ENCODE peak calls at places on chromosomes 13 and 19, in six cellular contexts. F is CD8-positive, alpha-beta memory T cell; G is left lung; K is H7; A is right cardiac atrium; V is tibial nerve. D is an unnamed sample.
A peak's percentile ranks its signal among the peaks of the same experiment; 100 is the strongest.

GRCh38 chr19:2048104-2048958 is 2.7 kb downstream of the MKNK2 start:
- DNase-seq in A (no peak), K (peak; percentile 59), G (no peak), V (no peak), F (no peak), D (no peak)

GRCh38 chr19:38838208-38838985 is 6.8 kb upstream of the ECH1 start:
- DNase-seq in G (no peak), F (no peak), A (peak; percentile 2), V (no peak), K (peak; percentile 16), D (no peak)

GRCh38 chr19:33055718-33056117 is 9.0 kb downstream of the RHPN2 start:
- DNase-seq in K (no peak), A (no peak), F (no peak), G (no peak), V (no peak), D (peak; percentile 64)

GRCh38 chr19:48342841-48343540 is 17.6 kb downstream of the EMP3 start:
- DNase-seq in F (no peak), K (peak; percentile 37), G (no peak), A (no peak), V (no peak), D (no peak)

GRCh38 chr19:33803383-33803782 is 6.7 kb downstream of the KCTD15 start:
- DNase-seq in V (no peak), F (no peak), A (no peak), K (no peak), G (no peak), D (no peak)

GRCh38 chr13:85833938-85834337 is 34.7 kb upstream of the SLITRK6 start:
- DNase-seq in K (no peak), V (no peak), F (no peak), A (no peak), G (no peak), D (no peak)

GRCh38 chr13:30376426-30377311 is 45.6 kb upstream of the UBE2L5 start:
- DNase-seq in G (no peak), A (no peak), F (peak; percentile 83), K (peak; percentile 28), V (no peak), D (no peak)

GRCh38 chr13:64457976-64458375 is 2772.2 kb downstream of the PCDH9 start:
- DNase-seq in V (no peak), A (no peak), K (no peak), G (no peak), F (no peak), D (no peak)

GRCh38 chr19:8367327-8368001 is 3.5 kb downstream of the ANGPTL4 start:
- DNase-seq in G (peak; percentile 84), V (peak; percentile 80), A (peak; percentile 95), F (no peak), K (peak; percentile 92), D (peak; percentile 99)

GRCh38 chr19:51687791-51688664 is 5.1 kb upstream of the SPACA6 start:
- DNase-seq in K (peak; percentile 67), F (no peak), G (peak; percentile 68), A (peak; percentile 80), V (peak; percentile 63), D (peak; percentile 61)

GRCh38 chr13:113973218-113974164 is at the start of gene C13orf46:
- DNase-seq in V (no peak), F (no peak), A (peak; percentile 12), G (peak; percentile 74), K (peak; percentile 56), D (no peak)

GRCh38 chr19:21398851-21399250 is 1.9 kb downstream of the ZNF493 start:
- DNase-seq in V (no peak), F (no peak), K (no peak), A (no peak), G (no peak), D (no peak)

GRCh38 chr13:100630564-100630963 is 42.0 kb upstream of the GGACT start:
- DNase-seq in A (no peak), G (no peak), F (no peak), V (no peak), K (peak; percentile 45), D (no peak)

GRCh38 chr19:34555447-34555846 is 73.9 kb downstream of the WTIP start:
- DNase-seq in V (no peak), A (no peak), K (no peak), G (no peak), F (no peak), D (no peak)

GRCh38 chr19:3982701-3983541 is 2.3 kb downstream of the EEF2 start:
- DNase-seq in A (no peak), F (no peak), V (no peak), K (peak; percentile 58), G (no peak), D (peak; percentile 71)

GRCh38 chr13:94389544-94390351 is 89.7 kb downstream of the DCT start:
- DNase-seq in F (no peak), K (no peak), A (no peak), V (no peak), G (no peak), D (no peak)

GRCh38 chr19:6233051-6233826 is 46.5 kb downstream of the MLLT1 start:
- DNase-seq in G (peak; percentile 80), V (no peak), A (peak; percentile 81), K (peak; percentile 50), F (no peak), D (peak; percentile 18)

GRCh38 chr19:6233827-6234511 is 45.8 kb downstream of the MLLT1 start:
- DNase-seq in G (peak; percentile 91), F (no peak), A (peak; percentile 69), V (no peak), K (peak; percentile 73), D (no peak)

GRCh38 chr19:6232567-6232966 is 47.2 kb downstream of the MLLT1 start:
- DNase-seq in F (no peak), G (no peak), A (no peak), K (no peak), V (no peak), D (peak; percentile 38)

GRCh38 chr19:6235031-6235951 is 44.5 kb downstream of the MLLT1 start:
- DNase-seq in V (no peak), F (no peak), K (peak; percentile 54), A (no peak), G (peak; percentile 53), D (no peak)

GRCh38 chr19:6234527-6234926 is 45.2 kb downstream of the MLLT1 start:
- DNase-seq in G (no peak), F (no peak), A (no peak), K (no peak), V (no peak), D (no peak)
- H3K4me3 ChIP-seq in G (no peak overlapping the region), F (no peak overlapping the region), A (no peak overlapping the region), K (no peak overlapping the region), V (no peak overlapping the region), D (no peak overlapping the region)

DNA sequence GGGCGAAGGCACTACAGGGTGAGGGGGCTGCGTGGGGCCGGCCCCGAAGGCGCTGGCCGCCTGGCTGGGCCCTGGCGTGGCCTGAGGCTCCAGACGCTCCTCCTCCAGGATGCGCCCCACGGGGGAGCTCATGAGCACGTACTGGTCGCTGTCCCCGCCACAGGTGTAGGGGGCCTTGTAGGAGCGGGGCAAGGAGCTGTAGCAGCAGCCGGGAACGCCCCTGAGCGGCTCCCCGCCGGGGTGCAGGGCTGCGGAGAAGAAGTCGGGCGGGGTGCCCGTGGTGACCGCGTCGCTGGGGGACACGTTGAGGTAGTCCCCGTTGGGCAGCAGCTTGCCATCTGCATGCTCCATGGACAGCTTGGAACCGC is 3.0 kb downstream of the IRS2 start:
- DNase-seq in V (no peak), K (peak; percentile 73), A (peak; percentile 29), F (peak; percentile 26), G (no peak), D (no peak)
- H3K4me3 ChIP-seq in V (peak overlapping the region; percentile 83), K (peak overlapping the region; percentile 51), A (no peak overlapping the region), F (no peak overlapping the region), G (no peak overlapping the region), D (no peak overlapping the region)

GRCh38 chr13:20331949-20332348 is 99.8 kb upstream of the GJB6 start:
- DNase-seq in V (no peak), A (no peak), F (no peak), G (no peak), K (no peak), D (no peak)

GRCh38 chr13:20336761-20337160 is 104.6 kb upstream of the GJB6 start:
- DNase-seq in F (no peak), K (no peak), A (no peak), G (no peak), V (no peak), D (no peak)

GRCh38 chr13:20332361-20333096 is 100.4 kb upstream of the GJB6 start:
- DNase-seq in V (peak; percentile 27), A (no peak), G (no peak), K (no peak), F (no peak), D (no peak)

GRCh38 chr13:20331419-20331818 is 99.3 kb upstream of the GJB6 start:
- DNase-seq in G (no peak), F (no peak), A (no peak), V (no peak), K (no peak), D (no peak)

DNA sequence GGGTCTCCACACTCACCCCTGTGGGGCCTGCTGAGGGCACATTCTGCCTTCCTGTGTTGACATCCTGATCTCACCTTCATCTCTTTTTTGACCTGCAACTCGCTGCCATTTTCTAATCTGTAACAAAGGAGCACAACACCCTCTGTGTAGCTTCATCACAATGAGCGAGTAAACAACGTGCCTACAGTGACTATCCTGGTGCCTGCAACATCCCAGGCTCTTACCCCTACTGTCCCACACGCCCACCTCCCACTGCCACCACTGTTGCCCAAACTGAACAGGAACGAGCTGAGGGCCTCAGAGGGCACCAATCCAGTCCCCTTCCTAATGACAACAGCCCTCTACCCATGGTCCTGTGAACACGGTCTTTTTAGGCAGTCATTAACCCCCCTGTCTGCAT is 102.2 kb upstream of the GJB6 start:
- DNase-seq in G (no peak), F (no peak), V (no peak), K (no peak), A (no peak), D (no peak)
- H3K4me3 ChIP-seq in G (no peak overlapping the region), F (no peak overlapping the region), V (no peak overlapping the region), K (no peak overlapping the region), A (no peak overlapping the region), D (no peak overlapping the region)

GRCh38 chr13:67117010-67117550 is 113.1 kb downstream of the PCDH9 start:
- DNase-seq in G (no peak), K (no peak), F (no peak), V (no peak), A (no peak), D (no peak)
- H3K4me3 ChIP-seq in G (no peak overlapping the region), K (no peak overlapping the region), F (no peak overlapping the region), V (no peak overlapping the region), A (no peak overlapping the region), D (no peak overlapping the region)

DNA sequence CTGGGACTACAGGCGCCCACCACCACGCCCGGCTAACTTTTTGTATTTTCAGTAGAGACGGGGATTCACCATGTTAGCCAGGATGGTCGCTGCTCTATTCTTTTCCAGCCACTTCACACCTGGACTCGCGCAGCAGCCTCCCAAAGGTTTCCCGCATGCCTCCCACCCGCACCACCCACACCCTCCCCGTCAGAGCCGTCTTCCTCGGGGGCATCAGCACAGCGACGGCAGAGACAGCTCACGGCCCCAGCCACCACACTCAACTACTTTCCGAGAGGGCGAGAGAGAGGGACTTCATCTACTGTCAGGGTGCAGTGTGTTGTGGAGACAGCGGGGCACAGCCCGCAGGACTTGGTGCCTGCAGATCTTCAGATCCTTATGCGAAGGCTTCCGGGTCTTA is 5.6 kb downstream of the ZNF787 start:
- DNase-seq in V (no peak), F (no peak), G (no peak), K (no peak), A (no peak), D (no peak)
- H3K4me3 ChIP-seq in V (no peak overlapping the region), F (no peak overlapping the region), G (no peak overlapping the region), K (no peak overlapping the region), A (no peak overlapping the region), D (no peak overlapping the region)

GRCh38 chr19:45782820-45783785 is 813 bp upstream of the DMPK start:
- DNase-seq in K (peak; percentile 79), F (no peak), A (peak; percentile 78), G (no peak), V (no peak), D (peak; percentile 52)
- H3K4me3 ChIP-seq in K (no peak overlapping the region), F (no peak overlapping the region), A (peak overlapping the region; percentile 50), G (no peak overlapping the region), V (peak overlapping the region; percentile 45), D (no peak overlapping the region)

GRCh38 chr19:843836-844299 is 3.1 kb downstream of the PRTN3 start:
- DNase-seq in F (no peak), A (no peak), G (peak; percentile 79), V (no peak), K (peak; percentile 73), D (no peak)
- H3K4me3 ChIP-seq in F (no peak overlapping the region), A (peak overlapping the region; percentile 42), G (peak overlapping the region; percentile 3), V (no peak overlapping the region), K (peak overlapping the region; percentile 32), D (no peak overlapping the region)